ENCODE peak calls at places on chromosome 13, in six cellular contexts. One of them, this sample, is unnamed.
A peak's percentile ranks its signal among the peaks of the same experiment; 100 is the strongest.

GRCh38 chr13:97977376-97977705 is 23.9 kb downstream of the IPO5 start:
- DNase-seq in kidney epithelial cell: no peak
- DNase-seq in suprapubic skin: no peak
- DNase-seq in lower leg skin: no peak
- DNase-seq in A549: no peak
- DNase-seq in Peyer's patch: no peak
- DNase-seq in this sample: no peak

GRCh38 chr13:114059946-114060860 is 72.2 kb downstream of the RASA3 start:
- DNase-seq in suprapubic skin: no peak
- DNase-seq in lower leg skin: no peak
- DNase-seq in Peyer's patch: no peak
- DNase-seq in kidney epithelial cell: no peak
- DNase-seq in A549: no peak
- DNase-seq in this sample: no peak

GRCh38 chr13:36875431-36875830 is 44.6 kb downstream of the SMAD9 start:
- DNase-seq in suprapubic skin: no peak
- DNase-seq in kidney epithelial cell: no peak
- DNase-seq in Peyer's patch: no peak
- DNase-seq in A549: no peak
- DNase-seq in lower leg skin: no peak
- DNase-seq in this sample: no peak

GRCh38 chr13:102847272-102848234 is 1.7 kb downstream of the ERCC5 start:
- DNase-seq in A549: no peak
- DNase-seq in kidney epithelial cell: no peak
- DNase-seq in lower leg skin: no peak
- DNase-seq in suprapubic skin: no peak
- DNase-seq in Peyer's patch: no peak
- DNase-seq in this sample: no peak

GRCh38 chr13:24276310-24276709 is 33.1 kb upstream of the C1QTNF9 start:
- DNase-seq in Peyer's patch: no peak
- DNase-seq in lower leg skin: no peak
- DNase-seq in A549: no peak
- DNase-seq in kidney epithelial cell: no peak
- DNase-seq in suprapubic skin: no peak
- DNase-seq in this sample: no peak

GRCh38 chr13:44004881-44005280 is 125.2 kb downstream of the LACC1 start:
- DNase-seq in kidney epithelial cell: peak; percentile 54
- DNase-seq in lower leg skin: no peak
- DNase-seq in A549: no peak
- DNase-seq in suprapubic skin: no peak
- DNase-seq in Peyer's patch: no peak
- DNase-seq in this sample: no peak

GRCh38 chr13:52842440-52842839 is 6.0 kb downstream of the PCDH8 start:
- DNase-seq in lower leg skin: no peak
- DNase-seq in Peyer's patch: no peak
- DNase-seq in suprapubic skin: no peak
- DNase-seq in A549: no peak
- DNase-seq in kidney epithelial cell: no peak
- DNase-seq in this sample: no peak

GRCh38 chr13:76882431-76882830 is 3.8 kb downstream of the KCTD12 start:
- DNase-seq in kidney epithelial cell: no peak
- DNase-seq in A549: no peak
- DNase-seq in lower leg skin: peak; percentile 58
- DNase-seq in Peyer's patch: peak; percentile 49
- DNase-seq in suprapubic skin: no peak
- DNase-seq in this sample: no peak

GRCh38 chr13:45393941-45394570 is 24.1 kb downstream of the SLC25A30 start:
- DNase-seq in suprapubic skin: no peak
- DNase-seq in lower leg skin: no peak
- DNase-seq in Peyer's patch: peak; percentile 77
- DNase-seq in kidney epithelial cell: peak; percentile 29
- DNase-seq in A549: peak; percentile 58
- DNase-seq in this sample: no peak

GRCh38 chr13:31200636-31200970 is 828 bp downstream of the B3GLCT start:
- DNase-seq in Peyer's patch: peak; percentile 72
- DNase-seq in kidney epithelial cell: no peak
- DNase-seq in A549: peak; percentile 50
- DNase-seq in suprapubic skin: no peak
- DNase-seq in lower leg skin: peak; percentile 26
- DNase-seq in this sample: no peak

GRCh38 chr13:79225487-79226232 is 180.4 kb downstream of the RBM26 start:
- DNase-seq in lower leg skin: no peak
- DNase-seq in Peyer's patch: no peak
- DNase-seq in suprapubic skin: no peak
- DNase-seq in A549: no peak
- DNase-seq in kidney epithelial cell: no peak
- DNase-seq in this sample: no peak

GRCh38 chr13:99144306-99144705 is 56.3 kb upstream of the UBAC2 start:
- DNase-seq in kidney epithelial cell: no peak
- DNase-seq in suprapubic skin: no peak
- DNase-seq in A549: no peak
- DNase-seq in Peyer's patch: no peak
- DNase-seq in lower leg skin: no peak
- DNase-seq in this sample: no peak

GRCh38 chr13:91126806-91127205 is 220.7 kb upstream of the MIR17HG start:
- DNase-seq in A549: no peak
- DNase-seq in lower leg skin: no peak
- DNase-seq in kidney epithelial cell: no peak
- DNase-seq in suprapubic skin: no peak
- DNase-seq in Peyer's patch: no peak
- DNase-seq in this sample: no peak

GRCh38 chr13:79508224-79508961 is 27.4 kb downstream of the NDFIP2 start:
- DNase-seq in kidney epithelial cell: no peak
- DNase-seq in lower leg skin: no peak
- DNase-seq in suprapubic skin: no peak
- DNase-seq in A549: no peak
- DNase-seq in Peyer's patch: no peak
- DNase-seq in this sample: no peak

DNA sequence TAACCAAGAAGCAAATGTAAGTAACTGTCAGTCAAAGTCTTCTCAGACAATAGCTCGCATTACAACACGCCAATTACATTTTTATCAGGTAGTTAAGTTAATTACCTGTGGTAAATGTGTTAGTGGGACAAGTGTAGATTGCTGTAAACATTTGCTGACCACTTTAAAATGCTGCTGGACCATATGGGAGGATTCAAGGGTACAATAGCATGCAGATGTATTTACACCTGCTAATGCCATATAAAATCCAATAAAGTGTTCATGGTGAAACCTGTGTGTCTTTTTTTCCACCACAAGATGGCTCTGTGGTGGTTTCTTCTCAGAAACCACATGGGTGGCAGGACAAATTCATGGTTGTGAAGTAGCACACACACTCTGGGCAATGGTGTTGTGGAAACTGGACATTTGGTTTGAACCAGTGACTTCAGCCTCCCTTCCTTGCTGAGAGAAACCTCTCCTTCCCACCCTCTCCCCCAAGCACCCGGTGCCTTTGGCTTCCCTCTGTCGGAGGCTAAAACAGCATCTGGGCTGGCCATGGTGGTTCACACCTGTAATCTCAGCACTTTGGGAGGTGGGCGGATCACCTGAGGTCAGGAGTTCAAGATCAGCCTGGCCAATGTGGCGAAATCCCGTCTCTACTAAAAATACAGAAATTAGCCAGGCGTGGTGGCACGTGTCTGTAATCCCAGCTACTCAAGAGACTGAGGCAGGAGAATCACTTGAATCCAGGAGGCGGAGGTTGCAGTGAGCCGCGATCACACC is 18.1 kb upstream of the GTF3A start:
- DNase-seq in kidney epithelial cell: no peak
- DNase-seq in A549: peak; percentile 41
- DNase-seq in lower leg skin: no peak
- DNase-seq in Peyer's patch: peak; percentile 55
- DNase-seq in suprapubic skin: no peak
- DNase-seq in this sample: no peak
- TF ChIP-seq CTCF in kidney epithelial cell: peak; percentile 65
- TF ChIP-seq CTCF in A549: peak; percentile 46
- TF ChIP-seq CTCF in lower leg skin: no peak
- TF ChIP-seq CTCF in Peyer's patch: no peak
- TF ChIP-seq CTCF in suprapubic skin: peak; percentile 40
- TF ChIP-seq CTCF in this sample: peak; percentile 81

GRCh38 chr13:82847595-82847994 is 1034.7 kb downstream of the SLITRK1 start:
- DNase-seq in lower leg skin: no peak
- DNase-seq in Peyer's patch: no peak
- DNase-seq in kidney epithelial cell: no peak
- DNase-seq in A549: no peak
- DNase-seq in suprapubic skin: no peak
- DNase-seq in this sample: no peak
- TF ChIP-seq CTCF in lower leg skin: no peak
- TF ChIP-seq CTCF in Peyer's patch: no peak
- TF ChIP-seq CTCF in kidney epithelial cell: peak; percentile 28
- TF ChIP-seq CTCF in A549: no peak
- TF ChIP-seq CTCF in suprapubic skin: no peak
- TF ChIP-seq CTCF in this sample: no peak

DNA sequence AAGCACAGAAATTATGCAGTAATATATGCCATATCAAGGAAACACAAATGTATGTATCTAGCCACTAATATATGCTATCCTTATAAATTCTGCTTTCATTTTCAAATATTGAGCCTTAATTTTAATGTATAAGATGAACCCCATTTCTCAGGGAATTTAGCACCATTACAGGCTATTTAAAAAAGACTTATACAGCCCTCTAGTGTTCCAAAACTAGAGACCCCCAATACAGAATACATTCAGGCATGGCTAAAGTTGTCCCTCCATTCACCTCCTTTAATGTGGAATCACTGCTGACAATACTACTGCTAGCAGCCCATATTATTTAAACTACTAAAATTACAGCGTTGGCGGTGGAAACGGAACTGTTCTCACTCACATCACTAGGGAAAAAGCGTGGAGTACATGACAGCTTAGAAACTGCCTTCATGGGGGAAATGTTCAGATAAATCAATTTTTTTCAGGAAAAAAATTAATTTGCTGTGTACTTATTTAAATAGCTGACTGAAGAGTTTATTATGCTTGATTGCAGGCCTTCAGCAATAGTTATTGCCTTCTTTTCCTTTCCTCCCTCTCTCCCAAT is 541.0 kb downstream of the PCDH9 start:
- DNase-seq in kidney epithelial cell: no peak
- DNase-seq in A549: no peak
- DNase-seq in suprapubic skin: no peak
- DNase-seq in Peyer's patch: no peak
- DNase-seq in lower leg skin: no peak
- DNase-seq in this sample: no peak
- TF ChIP-seq CTCF in kidney epithelial cell: peak; percentile 32
- TF ChIP-seq CTCF in A549: peak; percentile 26
- TF ChIP-seq CTCF in suprapubic skin: no peak
- TF ChIP-seq CTCF in Peyer's patch: no peak
- TF ChIP-seq CTCF in lower leg skin: no peak
- TF ChIP-seq CTCF in this sample: peak; percentile 68

DNA sequence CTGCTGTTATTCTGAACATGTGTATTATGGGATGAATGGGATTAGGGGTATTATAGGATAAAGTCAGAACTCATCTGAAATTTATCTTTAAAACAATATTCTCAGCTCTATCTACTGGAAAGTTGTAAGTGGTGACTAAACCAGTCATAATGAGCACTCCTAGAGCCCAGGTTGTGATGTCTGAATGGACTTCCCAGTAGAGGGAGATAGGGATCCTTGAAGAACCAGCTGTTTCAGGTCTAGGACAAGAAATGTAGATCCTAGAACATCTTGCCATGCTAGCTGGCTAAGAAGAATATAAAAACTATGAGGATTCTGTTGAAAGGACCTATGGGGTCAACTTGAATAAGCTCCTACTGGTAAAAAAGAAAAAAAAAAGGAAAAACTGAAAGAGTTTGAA is 310.8 kb downstream of the SLC7A1 start:
- DNase-seq in suprapubic skin: no peak
- DNase-seq in kidney epithelial cell: no peak
- DNase-seq in A549: no peak
- DNase-seq in Peyer's patch: no peak
- DNase-seq in lower leg skin: no peak
- DNase-seq in this sample: no peak
- TF ChIP-seq CTCF in suprapubic skin: no peak
- TF ChIP-seq CTCF in kidney epithelial cell: no peak
- TF ChIP-seq CTCF in A549: no peak
- TF ChIP-seq CTCF in Peyer's patch: no peak
- TF ChIP-seq CTCF in lower leg skin: no peak
- TF ChIP-seq CTCF in this sample: no peak

GRCh38 chr13:30006246-30006645 is 155.8 kb upstream of the UBL3 start:
- DNase-seq in lower leg skin: no peak
- DNase-seq in suprapubic skin: no peak
- DNase-seq in A549: no peak
- DNase-seq in Peyer's patch: no peak
- DNase-seq in kidney epithelial cell: no peak
- DNase-seq in this sample: no peak
- TF ChIP-seq CTCF in lower leg skin: no peak
- TF ChIP-seq CTCF in suprapubic skin: no peak
- TF ChIP-seq CTCF in A549: no peak
- TF ChIP-seq CTCF in Peyer's patch: no peak
- TF ChIP-seq CTCF in kidney epithelial cell: no peak
- TF ChIP-seq CTCF in this sample: no peak

This sample was measured in chondrocyte.